ENCODE peak calls at places on chromosomes 11 and 22, in four cellular contexts. O is K562, W is A549, K is HepG2. L is an unnamed sample.

GRCh38 chr11:20035701-20036601 is 124.3 kb downstream of the DBX1 start:
- DNase-seq in K (peak; percentile 91), W (peak; percentile 96), O (peak; percentile 15), L (no peak)

GRCh38 chr11:70805971-70806370 is 407.6 kb downstream of the CTTN start:
- DNase-seq in O (no peak), K (no peak), W (no peak), L (no peak)

GRCh38 chr11:122199661-122200060 is 83.6 kb upstream of the BLID start:
- DNase-seq in K (no peak), O (no peak), W (no peak), L (no peak)

GRCh38 chr22:50261615-50262459 is at the start of gene MAPK12:
- DNase-seq in K (no peak), O (peak; percentile 80), W (no peak), L (no peak)

GRCh38 chr11:66979336-66979980 is 4.4 kb downstream of the C11orf86 start:
- DNase-seq in O (no peak), W (no peak), K (no peak), L (no peak)

GRCh38 chr11:78188809-78189724 is at the start of gene USP35:
- DNase-seq in O (no peak), K (no peak), W (no peak), L (no peak)

GRCh38 chr11:24324211-24324610 is 172.6 kb upstream of the LUZP2 start:
- DNase-seq in K (no peak), W (no peak), O (no peak), L (no peak)

GRCh38 chr11:6611092-6612007 is 666 bp downstream of the TAF10 start:
- DNase-seq in K (no peak), W (no peak), O (no peak), L (no peak)

GRCh38 chr11:64092119-64092760 is 56.5 kb downstream of the FLRT1 start:
- DNase-seq in W (no peak), K (no peak), O (peak; percentile 69), L (no peak)

GRCh38 chr22:49286236-49286760 is 541.4 kb downstream of the BRD1 start:
- DNase-seq in W (no peak), K (no peak), O (no peak), L (no peak)

GRCh38 chr11:34366522-34366921 is 8.7 kb upstream of the ABTB2 start:
- DNase-seq in K (peak; percentile 57), O (no peak), W (peak; percentile 79), L (no peak)

GRCh38 chr22:30863161-30863833 is 105.3 kb downstream of the MORC2 start:
- DNase-seq in K (peak; percentile 93), O (peak; percentile 52), W (no peak), L (peak; percentile 52)

GRCh38 chr11:64245797-64246623 is 733 bp downstream of the PPP1R14B start:
- DNase-seq in K (peak; percentile 58), O (peak; percentile 56), W (peak; percentile 91), L (no peak)

GRCh38 chr11:68767672-68768071 is 16.4 kb upstream of the TESMIN start:
- DNase-seq in K (no peak), O (no peak), W (no peak), L (no peak)

GRCh38 chr22:31627223-31627731 is 34.7 kb downstream of the PISD start:
- DNase-seq in O (peak; percentile 20), K (peak; percentile 66), W (no peak), L (no peak)

GRCh38 chr11:125062196-125062930 is 742 bp upstream of the SLC37A2 start:
- DNase-seq in O (no peak), K (no peak), W (no peak), L (peak; percentile 50)

GRCh38 chr11:77089004-77089545 is 13.6 kb upstream of the OMP start:
- DNase-seq in O (no peak), K (no peak), W (no peak), L (no peak)

GRCh38 chr11:126059238-126059761 is 3.4 kb downstream of the CDON start:
- DNase-seq in O (no peak), W (no peak), K (no peak), L (no peak)

GRCh38 chr11:36379653-36380052 is 83.6 kb downstream of the PRR5L start:
- DNase-seq in K (no peak), W (no peak), O (no peak), L (no peak)

GRCh38 chr22:20388200-20388599 is 5.8 kb upstream of the ZNF74 start:
- DNase-seq in K (no peak), O (peak; percentile 17), W (no peak), L (no peak)

GRCh38 chr11:64874308-64874707 is 4.1 kb downstream of the EHD1 start:
- DNase-seq in W (no peak), O (no peak), K (no peak), L (no peak)

GRCh38 chr22:30474683-30475424 is 3.0 kb upstream of the SEC14L3 start:
- DNase-seq in O (no peak), W (no peak), K (no peak), L (no peak)

GRCh38 chr11:96869207-96869606 is 479.4 kb downstream of the JRKL start:
- DNase-seq in K (no peak), O (no peak), W (no peak), L (no peak)

GRCh38 chr11:67572747-67573419 is 10.7 kb upstream of the GSTP1 start:
- DNase-seq in O (peak; percentile 30), K (peak; percentile 69), W (peak; percentile 81), L (no peak)

GRCh38 chr22:24950272-24950902 is 2.1 kb upstream of the KIAA1671 start:
- DNase-seq in W (peak; percentile 19), K (peak; percentile 20), O (no peak), L (peak; percentile 72)

GRCh38 chr11:1652778-1653540 is 23.4 kb downstream of the KRTAP5-5 start:
- DNase-seq in K (peak; percentile 35), O (peak; percentile 90), W (peak; percentile 51), L (no peak)

GRCh38 chr22:19932367-19933206 is 9.0 kb upstream of the COMT start:
- DNase-seq in W (no peak), O (peak; percentile 38), K (no peak), L (no peak)

GRCh38 chr22:36277482-36278291 is 24.8 kb downstream of the APOL1 start:
- DNase-seq in O (peak; percentile 67), W (peak; percentile 62), K (peak; percentile 61), L (peak; percentile 77)

GRCh38 chr11:1343391-1344055 is 34.1 kb upstream of the TOLLIP start:
- DNase-seq in K (no peak), O (no peak), W (no peak), L (no peak)

GRCh38 chr11:15649371-15650104 is 534.8 kb downstream of the INSC start:
- DNase-seq in K (no peak), O (no peak), W (no peak), L (no peak)

GRCh38 chr22:50319503-50319951 is 7.3 kb downstream of the DENND6B start:
- DNase-seq in O (no peak), K (no peak), W (no peak), L (no peak)

GRCh38 chr11:15526032-15526431 is 411.3 kb downstream of the INSC start:
- DNase-seq in O (no peak), W (no peak), K (no peak), L (no peak)

GRCh38 chr11:5620606-5621521 is 3.9 kb upstream of the TRIM34 start:
- DNase-seq in O (no peak), W (peak; percentile 91), K (peak; percentile 42), L (no peak)

GRCh38 chr11:123454060-123454651 is 24.1 kb downstream of the GRAMD1B start:
- DNase-seq in O (no peak), W (peak; percentile 97), K (no peak), L (no peak)

GRCh38 chr11:131465746-131466145 is 95.3 kb downstream of the NTM start:
- DNase-seq in W (no peak), K (peak; percentile 6), O (no peak), L (peak; percentile 74)

GRCh38 chr22:39283312-39284141 is 35.9 kb downstream of the RPL3 start:
- DNase-seq in O (peak; percentile 92), K (peak; percentile 86), W (no peak), L (no peak)
- TF ChIP-seq CHD2 in O (no peak), K (no peak), W (no peak), L (no peak)

DNA sequence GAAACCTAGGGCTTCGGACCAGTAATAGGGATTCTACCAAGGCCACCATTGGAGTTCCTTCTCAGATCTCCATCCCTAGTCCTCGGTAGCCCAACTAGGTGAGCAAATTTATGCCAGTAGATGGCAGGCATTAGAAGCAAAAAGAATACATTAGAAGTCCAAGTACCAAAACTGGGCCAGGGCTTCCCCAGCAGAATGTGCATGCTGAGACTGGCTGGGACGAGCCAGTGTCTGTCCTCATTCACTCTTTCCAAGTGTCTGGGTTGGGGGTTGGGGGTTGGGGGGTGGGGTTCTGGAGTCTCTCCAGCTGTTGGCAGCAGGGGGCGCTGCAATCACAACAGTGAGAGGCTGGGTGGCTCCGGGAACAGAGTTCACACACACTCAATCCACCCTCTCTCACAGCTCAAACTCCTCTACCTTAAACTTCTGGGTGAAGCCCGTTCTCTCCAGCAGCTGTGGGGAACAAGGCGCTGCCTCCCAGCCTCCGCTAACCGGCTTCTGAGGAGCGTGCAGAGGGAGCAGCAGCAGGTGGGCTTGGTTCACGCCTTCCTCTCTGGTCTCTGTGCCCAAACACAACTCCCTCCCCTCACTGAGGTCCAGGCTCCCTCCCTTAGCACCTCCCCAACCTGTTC is 57.5 kb downstream of the BTG4 start:
- DNase-seq in K (peak; percentile 42), W (peak; percentile 45), O (peak; percentile 80), L (peak; percentile 88)
- TF ChIP-seq RNF2 in K (no peak), W (no peak), O (no peak), L (no peak)

GRCh38 chr22:26057731-26058130 is 111.5 kb upstream of the SEZ6L start:
- DNase-seq in W (no peak), K (no peak), O (no peak), L (no peak)

GRCh38 chr22:26050079-26050478 is 119.2 kb upstream of the SEZ6L start:
- DNase-seq in W (no peak), K (no peak), O (no peak), L (no peak)

GRCh38 chr22:26056455-26056854 is 112.8 kb upstream of the SEZ6L start:
- DNase-seq in O (no peak), W (no peak), K (no peak), L (no peak)

GRCh38 chr22:26054846-26055245 is 114.4 kb upstream of the SEZ6L start:
- DNase-seq in O (no peak), W (no peak), K (no peak), L (no peak)

DNA sequence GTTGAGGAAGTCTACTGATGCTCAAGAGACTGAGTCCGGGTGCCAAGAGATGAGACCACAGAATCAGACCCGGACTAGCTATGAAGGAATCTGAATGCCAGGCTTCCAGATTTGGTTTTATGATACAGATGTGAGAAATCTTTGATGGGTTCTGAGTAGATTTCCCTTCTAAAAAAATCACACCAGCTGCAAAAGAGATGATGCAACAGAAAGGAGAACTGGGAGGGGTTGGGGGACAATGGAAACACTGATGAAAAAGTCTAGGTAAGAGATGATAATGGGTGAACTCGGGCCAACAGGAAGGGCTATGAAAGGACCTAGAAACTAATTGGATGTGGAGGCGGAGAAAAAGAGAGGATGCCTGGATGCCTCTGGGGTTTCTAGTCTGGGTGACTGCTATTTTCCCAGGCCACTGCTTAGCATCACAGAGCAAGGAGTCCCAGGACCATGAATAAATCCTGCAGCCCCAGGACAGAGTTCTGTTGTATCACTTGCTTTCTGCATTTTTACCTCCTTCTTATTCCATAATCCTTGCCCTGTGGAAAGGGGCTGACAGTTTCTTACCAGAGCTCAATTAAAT is 115.4 kb upstream of the SEZ6L start:
- DNase-seq in O (no peak), W (no peak), K (no peak), L (no peak)
- TF ChIP-seq CHD2 in O (no peak), W (no peak), K (no peak), L (no peak)

GRCh38 chr11:90594658-90595057 is 371.8 kb upstream of the CHORDC1 start:
- DNase-seq in W (peak; percentile 6), O (no peak), K (no peak), L (no peak)
- TF ChIP-seq RNF2 in W (no peak), O (no peak), K (no peak), L (no peak)

GRCh38 chr11:113282898-113283297 is 31.5 kb upstream of the TTC12 start:
- DNase-seq in K (no peak), W (no peak), O (no peak), L (no peak)
- TF ChIP-seq CHD2 in K (no peak), W (no peak), O (no peak), L (no peak)